ENCODE peak calls at places on chromosomes 13 and 19, in ten cellular contexts. B is mesenchymal stem cell; Q is PC-9; R is RWPE2; I is breast epithelium; F is heart right ventricle; E is tibial artery; T is neuronal stem cell; J is CD8-positive, alpha-beta memory T cell; Z is left lung. X is an unnamed sample.

GRCh38 chr13:74061939-74062595 is 72.1 kb downstream of the KLF12 start:
- DNase-seq in B (peak), Q (no peak), R (no peak), I (no peak), F (no peak), E (no peak), T (no peak), J (peak), Z (no peak), X (no peak)

GRCh38 chr13:80337011-80337688 is 3.8 kb downstream of the SPRY2 start:
- DNase-seq in B (no peak), Q (no peak), R (no peak), I (no peak), F (no peak), E (no peak), T (no peak), J (no peak), Z (no peak), X (no peak)

GRCh38 chr13:49060698-49061387 is 85.1 kb downstream of the FNDC3A start:
- DNase-seq in B (no peak), Q (no peak), R (no peak), I (no peak), F (no peak), E (no peak), T (no peak), J (no peak), Z (no peak), X (peak)

GRCh38 chr19:33052352-33052972 is 12.2 kb downstream of the RHPN2 start:
- DNase-seq in B (peak), Q (peak), R (no peak), I (no peak), F (no peak), E (no peak), T (no peak), J (no peak), Z (no peak), X (no peak)

GRCh38 chr13:41284512-41285288 is 21.3 kb upstream of the MTRF1 start:
- DNase-seq in B (no peak), Q (peak), R (peak), I (no peak), F (no peak), E (no peak), T (no peak), J (no peak), Z (no peak), X (peak)

GRCh38 chr13:34201050-34201913 is 383.3 kb downstream of the RFC3 start:
- DNase-seq in B (no peak), Q (no peak), R (no peak), I (no peak), F (peak), E (no peak), T (no peak), J (no peak), Z (no peak), X (no peak)

GRCh38 chr19:685457-685931 is 9.3 kb downstream of the FSTL3 start:
- DNase-seq in B (no peak), Q (no peak), R (no peak), I (no peak), F (no peak), E (no peak), T (no peak), J (no peak), Z (no peak), X (no peak)

GRCh38 chr13:83327091-83327490 is 555.2 kb downstream of the SLITRK1 start:
- DNase-seq in B (no peak), Q (no peak), R (no peak), I (no peak), F (no peak), E (no peak), T (no peak), J (no peak), Z (no peak), X (no peak)

GRCh38 chr13:33940898-33941297 is 122.9 kb downstream of the RFC3 start:
- DNase-seq in B (peak), Q (no peak), R (no peak), I (no peak), F (no peak), E (no peak), T (peak), J (no peak), Z (no peak), X (peak)

GRCh38 chr13:109243311-109243951 is 543.0 kb downstream of the IRS2 start:
- DNase-seq in B (peak), Q (peak), R (no peak), I (no peak), F (peak), E (no peak), T (no peak), J (no peak), Z (no peak), X (peak)

GRCh38 chr13:73054712-73055111 is 4.1 kb upstream of the KLF5 start:
- DNase-seq in B (no peak), Q (no peak), R (no peak), I (no peak), F (no peak), E (no peak), T (no peak), J (no peak), Z (no peak), X (no peak)

GRCh38 chr13:94947965-94948371 is 235.6 kb upstream of the SOX21 start:
- DNase-seq in B (no peak), Q (no peak), R (no peak), I (no peak), F (no peak), E (no peak), T (peak), J (no peak), Z (no peak), X (no peak)

GRCh38 chr19:3516675-3517207 is 10.6 kb downstream of the FZR1 start:
- DNase-seq in B (no peak), Q (no peak), R (no peak), I (no peak), F (no peak), E (no peak), T (no peak), J (peak), Z (no peak), X (no peak)

GRCh38 chr13:41178040-41178439 is 16.3 kb downstream of the KBTBD7 start:
- DNase-seq in B (peak), Q (no peak), R (no peak), I (no peak), F (no peak), E (no peak), T (no peak), J (no peak), Z (no peak), X (no peak)

GRCh38 chr13:48158915-48159314 is 64.0 kb upstream of the MED4 start:
- DNase-seq in B (no peak), Q (no peak), R (no peak), I (no peak), F (no peak), E (no peak), T (no peak), J (no peak), Z (no peak), X (no peak)

GRCh38 chr19:27777726-27778125 is 1435.2 kb downstream of the UQCRFS1 start:
- DNase-seq in B (no peak), Q (no peak), R (no peak), I (no peak), F (no peak), E (no peak), T (no peak), J (no peak), Z (no peak), X (no peak)

GRCh38 chr13:91106565-91106964 is 240.9 kb upstream of the MIR17HG start:
- DNase-seq in B (no peak), Q (no peak), R (no peak), I (no peak), F (no peak), E (no peak), T (no peak), J (no peak), Z (no peak), X (no peak)

GRCh38 chr19:45531349-45531748 is 24.1 kb downstream of the VASP start:
- DNase-seq in B (no peak), Q (no peak), R (no peak), I (no peak), F (no peak), E (no peak), T (no peak), J (no peak), Z (no peak), X (no peak)

GRCh38 chr19:1364070-1364719 is 19.5 kb upstream of the NDUFS7 start:
- DNase-seq in B (peak), Q (no peak), R (no peak), I (no peak), F (no peak), E (no peak), T (no peak), J (no peak), Z (no peak), X (no peak)

GRCh38 chr13:22696433-22696832 is 484.3 kb upstream of the SGCG start:
- DNase-seq in B (no peak), Q (no peak), R (no peak), I (no peak), F (no peak), E (no peak), T (no peak), J (no peak), Z (peak), X (no peak)

GRCh38 chr13:20363604-20364003 is 131.5 kb upstream of the GJB6 start:
- DNase-seq in B (no peak), Q (no peak), R (no peak), I (no peak), F (no peak), E (no peak), T (no peak), J (no peak), Z (no peak), X (no peak)

GRCh38 chr13:113406321-113407102 is 42.6 kb upstream of the GRTP1 start:
- DNase-seq in B (no peak), Q (no peak), R (no peak), I (no peak), F (no peak), E (no peak), T (no peak), J (no peak), Z (peak), X (no peak)

GRCh38 chr19:4707956-4708650 is 15.5 kb downstream of the DPP9 start:
- DNase-seq in B (no peak), Q (no peak), R (no peak), I (no peak), F (peak), E (no peak), T (no peak), J (no peak), Z (no peak), X (no peak)

GRCh38 chr19:4712771-4713170 is 10.9 kb downstream of the DPP9 start:
- DNase-seq in B (no peak), Q (no peak), R (no peak), I (no peak), F (no peak), E (no peak), T (no peak), J (no peak), Z (no peak), X (no peak)

GRCh38 chr19:4711211-4711610 is 12.4 kb downstream of the DPP9 start:
- DNase-seq in B (no peak), Q (no peak), R (no peak), I (no peak), F (no peak), E (no peak), T (no peak), J (no peak), Z (no peak), X (no peak)

GRCh38 chr19:4709440-4710280 is 14.0 kb downstream of the DPP9 start:
- DNase-seq in B (no peak), Q (no peak), R (no peak), I (no peak), F (no peak), E (no peak), T (no peak), J (no peak), Z (peak), X (no peak)

DNA sequence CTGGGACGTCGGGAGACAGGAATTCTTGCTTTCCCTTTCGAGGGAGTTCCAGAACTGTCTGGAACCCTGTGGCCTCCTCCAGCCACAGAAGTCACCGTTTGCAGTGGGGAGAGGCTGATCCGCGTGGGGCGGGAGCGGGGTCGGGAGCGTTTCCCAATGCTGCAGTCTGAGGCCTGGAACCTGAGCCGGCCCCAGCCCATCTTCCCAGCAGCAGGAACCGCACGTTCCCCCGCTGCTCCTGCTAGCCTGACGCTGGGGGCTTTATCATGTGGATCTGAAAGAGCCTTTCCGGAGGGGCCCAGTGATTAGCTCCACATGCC is 13.4 kb downstream of the DPP9 start:
- DNase-seq in B (no peak), Q (no peak), R (no peak), I (no peak), F (no peak), E (no peak), T (no peak), J (no peak), Z (no peak), X (no peak)
- H3K27ac ChIP-seq in B (no peak), Q (no peak), R (peak), I (peak), F (peak), E (peak), T (no peak), J (no peak), Z (no peak), X (peak)

DNA sequence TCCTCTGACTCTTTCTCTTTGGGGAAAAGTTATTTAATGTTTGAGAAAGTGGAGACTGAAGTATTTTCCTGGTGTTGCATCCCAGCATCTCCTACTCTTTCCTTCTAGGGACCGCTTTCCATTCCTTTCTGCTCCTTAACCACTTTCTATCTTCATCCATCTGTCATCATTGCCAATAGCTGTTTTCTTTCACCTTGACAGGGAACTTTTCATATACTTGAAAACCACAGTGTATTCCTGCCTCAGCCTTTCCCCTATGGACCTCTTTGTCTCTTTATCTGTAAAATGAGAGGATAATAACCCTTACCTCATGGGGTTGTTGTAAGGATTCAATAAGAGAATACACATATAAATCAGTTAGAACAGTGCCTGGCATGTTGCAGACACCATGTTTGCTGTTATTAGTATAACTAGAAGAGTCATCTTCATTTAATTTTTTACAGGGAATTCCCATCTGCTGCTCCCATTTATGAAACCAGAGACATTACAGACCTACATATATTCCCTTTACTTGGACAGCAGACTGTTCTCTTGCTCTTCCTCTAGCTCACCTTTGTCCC is 31.8 kb downstream of the LCP1 start:
- DNase-seq in B (no peak), Q (no peak), R (no peak), I (no peak), F (no peak), E (no peak), T (no peak), J (no peak), Z (no peak), X (no peak)
- H3K27ac ChIP-seq in B (peak), Q (no peak), R (no peak), I (no peak), F (no peak), E (no peak), T (no peak), J (no peak), Z (no peak), X (no peak)

DNA sequence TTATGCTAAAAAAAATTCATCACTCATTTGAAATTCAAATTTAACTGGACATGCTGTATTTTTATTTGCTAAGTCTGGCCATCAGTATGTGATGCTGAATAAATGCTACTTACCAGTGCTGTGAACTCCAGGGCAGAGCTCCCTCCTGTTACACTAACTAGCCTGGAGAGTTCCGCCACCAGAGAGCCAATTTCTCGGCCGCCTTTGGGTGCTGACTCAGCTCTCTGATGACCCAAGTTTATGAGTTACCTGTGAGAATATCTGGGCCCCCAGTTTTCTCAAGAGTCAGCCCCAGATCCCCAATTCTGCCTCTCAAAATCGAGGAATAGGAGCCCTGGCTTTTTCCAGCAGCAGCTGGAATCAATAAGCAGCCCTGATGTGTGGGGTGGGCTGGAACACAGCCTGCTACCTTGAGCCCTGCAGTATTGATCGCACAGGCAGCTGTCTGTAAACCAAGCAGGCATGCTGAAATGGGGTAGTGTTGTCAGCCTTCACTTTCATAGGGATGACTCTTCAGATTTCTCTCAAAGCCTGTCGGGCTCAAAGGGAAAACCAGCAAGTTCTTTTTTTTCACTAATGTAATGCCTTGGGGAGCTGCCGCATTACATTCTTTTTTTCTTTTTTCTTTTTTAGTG is 113.7 kb downstream of the DNAJC15 start:
- DNase-seq in B (no peak), Q (no peak), R (no peak), I (no peak), F (no peak), E (no peak), T (no peak), J (no peak), Z (no peak), X (no peak)
- H3K27ac ChIP-seq in B (no peak), Q (no peak), R (no peak), I (no peak), F (no peak), E (no peak), T (no peak), J (no peak), Z (no peak), X (no peak)

GRCh38 chr13:32314968-32315254 is 252 bp downstream of the ZAR1L start:
- DNase-seq in B (peak), Q (peak), R (no peak), I (no peak), F (peak), E (peak), T (peak), J (peak), Z (no peak), X (peak)

GRCh38 chr13:32316476-32316875 is 1.2 kb downstream of the BRCA2 start:
- DNase-seq in B (peak), Q (no peak), R (no peak), I (no peak), F (no peak), E (no peak), T (no peak), J (no peak), Z (no peak), X (no peak)

GRCh38 chr13:32316030-32316344 is 679 bp downstream of the BRCA2 start:
- DNase-seq in B (no peak), Q (no peak), R (no peak), I (no peak), F (no peak), E (no peak), T (no peak), J (no peak), Z (no peak), X (no peak)

GRCh38 chr13:32315255-32316029 is at the start of the genes BRCA2 and ZAR1L:
- DNase-seq in B (peak), Q (peak), R (peak), I (peak), F (peak), E (peak), T (peak), J (peak), Z (peak), X (peak)

GRCh38 chr13:32314271-32314967 is 744 bp downstream of the ZAR1L start:
- DNase-seq in B (no peak), Q (peak), R (no peak), I (no peak), F (peak), E (peak), T (no peak), J (no peak), Z (peak), X (no peak)
- H3K27ac ChIP-seq in B (no peak), Q (peak), R (peak), I (peak), F (peak), E (peak), T (peak), J (peak), Z (peak), X (peak)

DNA sequence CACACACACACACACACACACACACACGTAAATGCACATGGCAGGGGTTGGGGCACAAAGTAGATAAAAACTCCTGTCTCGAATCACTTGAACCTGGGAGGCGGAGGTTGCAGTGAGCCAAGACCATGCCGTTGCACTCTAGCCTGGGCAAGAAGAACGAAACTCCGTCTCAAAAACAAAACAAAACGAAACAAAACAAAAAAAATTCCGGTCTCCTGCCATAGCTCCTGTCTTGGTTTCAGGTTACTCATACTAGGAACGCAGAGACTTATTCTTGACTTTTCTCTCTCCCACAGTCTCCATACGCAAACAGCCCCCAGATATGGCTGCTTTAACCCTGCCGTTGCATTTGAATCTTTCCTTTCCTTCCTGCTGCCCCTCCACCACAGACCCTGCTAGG is 148.9 kb downstream of the SHISA2 start:
- DNase-seq in B (no peak), Q (no peak), R (no peak), I (no peak), F (no peak), E (no peak), T (no peak), J (no peak), Z (no peak), X (no peak)
- H3K27ac ChIP-seq in B (no peak), Q (no peak), R (peak), I (no peak), F (no peak), E (no peak), T (no peak), J (no peak), Z (no peak), X (no peak)

GRCh38 chr19:18473706-18474087 is 35.8 kb upstream of the ISYNA1 start:
- DNase-seq in B (no peak), Q (no peak), R (peak), I (no peak), F (no peak), E (no peak), T (no peak), J (no peak), Z (peak), X (no peak)

GRCh38 chr19:18474366-18474887 is 36.5 kb upstream of the ISYNA1 start:
- DNase-seq in B (no peak), Q (no peak), R (no peak), I (no peak), F (no peak), E (no peak), T (no peak), J (no peak), Z (peak), X (no peak)

GRCh38 chr19:18475762-18476331 is 37.9 kb upstream of the ISYNA1 start:
- DNase-seq in B (no peak), Q (no peak), R (no peak), I (no peak), F (no peak), E (no peak), T (no peak), J (no peak), Z (no peak), X (no peak)

GRCh38 chr19:18476507-18477041 is 38.6 kb upstream of the ISYNA1 start:
- DNase-seq in B (no peak), Q (no peak), R (no peak), I (no peak), F (no peak), E (no peak), T (no peak), J (no peak), Z (no peak), X (no peak)

GRCh38 chr19:18475004-18475453 is 37.1 kb upstream of the ISYNA1 start:
- DNase-seq in B (no peak), Q (no peak), R (no peak), I (no peak), F (no peak), E (no peak), T (no peak), J (peak), Z (no peak), X (no peak)
- H3K27ac ChIP-seq in B (no peak), Q (no peak), R (peak), I (peak), F (peak), E (no peak), T (no peak), J (peak), Z (no peak), X (peak)

GRCh38 chr13:29547135-29547534 is 48.4 kb downstream of the SLC7A1 start:
- DNase-seq in B (no peak), Q (no peak), R (no peak), I (no peak), F (peak), E (no peak), T (no peak), J (no peak), Z (no peak), X (no peak)

GRCh38 chr13:29550589-29550988 is 44.9 kb downstream of the SLC7A1 start:
- DNase-seq in B (no peak), Q (no peak), R (no peak), I (no peak), F (no peak), E (no peak), T (no peak), J (no peak), Z (no peak), X (no peak)

GRCh38 chr13:29546662-29547061 is 48.8 kb downstream of the SLC7A1 start:
- DNase-seq in B (no peak), Q (no peak), R (no peak), I (no peak), F (no peak), E (no peak), T (no peak), J (no peak), Z (no peak), X (no peak)

GRCh38 chr13:29551214-29551613 is 44.3 kb downstream of the SLC7A1 start:
- DNase-seq in B (no peak), Q (no peak), R (no peak), I (no peak), F (no peak), E (no peak), T (no peak), J (no peak), Z (no peak), X (no peak)

GRCh38 chr13:29548722-29549446 is 46.6 kb downstream of the SLC7A1 start:
- DNase-seq in B (peak), Q (no peak), R (no peak), I (no peak), F (no peak), E (no peak), T (no peak), J (no peak), Z (no peak), X (no peak)
- H3K27ac ChIP-seq in B (no peak), Q (no peak), R (no peak), I (no peak), F (no peak), E (no peak), T (no peak), J (no peak), Z (no peak), X (no peak)